ENCODE peak calls at places on chromosome 7, in four cellular contexts. G is mesothelial cell of epicardium, F is prostate gland, I is Caco-2. W is an unnamed sample.

GRCh38 chr7:831596-832291 is 532 bp upstream of the SUN1 start:
- DNase-seq in G (no peak), F (no peak), I (no peak), W (peak; percentile 58)

GRCh38 chr7:69510114-69510513 is 88.2 kb upstream of the AUTS2 start:
- DNase-seq in G (no peak), F (no peak), I (no peak), W (no peak)

GRCh38 chr7:2621948-2622640 is 9.7 kb upstream of the TTYH3 start:
- DNase-seq in G (peak; percentile 93), F (no peak), I (peak; percentile 93), W (peak; percentile 34)

GRCh38 chr7:90660819-90661218 is 64.7 kb downstream of the CDK14 start:
- DNase-seq in G (no peak), F (no peak), I (no peak), W (no peak)

GRCh38 chr7:93973134-93973533 is 31.0 kb downstream of the BET1 start:
- DNase-seq in G (no peak), F (no peak), I (no peak), W (no peak)

GRCh38 chr7:112567388-112567787 is 86.6 kb downstream of the LSMEM1 start:
- DNase-seq in G (no peak), F (no peak), I (no peak), W (no peak)

GRCh38 chr7:69825031-69825681 is 226.9 kb downstream of the AUTS2 start:
- DNase-seq in G (no peak), F (no peak), I (no peak), W (no peak)

GRCh38 chr7:132044247-132044646 is 487.8 kb upstream of the PODXL start:
- DNase-seq in G (no peak), F (no peak), I (no peak), W (no peak)

GRCh38 chr7:105353752-105354328 is 34.9 kb downstream of the SRPK2 start:
- DNase-seq in G (no peak), F (no peak), I (no peak), W (no peak)

GRCh38 chr7:132035517-132036362 is 479.3 kb upstream of the PODXL start:
- DNase-seq in G (no peak), F (no peak), I (no peak), W (no peak)

GRCh38 chr7:93146465-93147127 is 1.6 kb downstream of the SAMD9L start:
- DNase-seq in G (no peak), F (no peak), I (no peak), W (no peak)

GRCh38 chr7:130897515-130898419 is 163.8 kb upstream of the KLF14 start:
- DNase-seq in G (no peak), F (no peak), I (no peak), W (no peak)

GRCh38 chr7:36279926-36280315 is 109.7 kb upstream of the ANLN start:
- DNase-seq in G (no peak), F (no peak), I (no peak), W (no peak)

GRCh38 chr7:34673066-34673465 is 15.0 kb downstream of the NPSR1 start:
- DNase-seq in G (no peak), F (no peak), I (no peak), W (no peak)

GRCh38 chr7:131057015-131057518 is 270.6 kb upstream of the MKLN1 start:
- DNase-seq in G (no peak), F (peak; percentile 80), I (no peak), W (no peak)

GRCh38 chr7:38907066-38907465 is 1.9 kb downstream of the VPS41 start:
- DNase-seq in G (no peak), F (no peak), I (no peak), W (no peak)

GRCh38 chr7:22819476-22819875 is 3.2 kb downstream of the TOMM7 start:
- DNase-seq in G (no peak), F (no peak), I (no peak), W (no peak)

GRCh38 chr7:22824760-22825159 is 2.1 kb upstream of the TOMM7 start:
- DNase-seq in G (no peak), F (no peak), I (no peak), W (no peak)

GRCh38 chr7:22823142-22823497 is 471 bp upstream of the TOMM7 start:
- DNase-seq in G (no peak), F (no peak), I (no peak), W (no peak)

GRCh38 chr7:22821702-22822485 is 755 bp downstream of the TOMM7 start:
- DNase-seq in G (peak; percentile 39), F (no peak), I (no peak), W (peak; percentile 22)

DNA sequence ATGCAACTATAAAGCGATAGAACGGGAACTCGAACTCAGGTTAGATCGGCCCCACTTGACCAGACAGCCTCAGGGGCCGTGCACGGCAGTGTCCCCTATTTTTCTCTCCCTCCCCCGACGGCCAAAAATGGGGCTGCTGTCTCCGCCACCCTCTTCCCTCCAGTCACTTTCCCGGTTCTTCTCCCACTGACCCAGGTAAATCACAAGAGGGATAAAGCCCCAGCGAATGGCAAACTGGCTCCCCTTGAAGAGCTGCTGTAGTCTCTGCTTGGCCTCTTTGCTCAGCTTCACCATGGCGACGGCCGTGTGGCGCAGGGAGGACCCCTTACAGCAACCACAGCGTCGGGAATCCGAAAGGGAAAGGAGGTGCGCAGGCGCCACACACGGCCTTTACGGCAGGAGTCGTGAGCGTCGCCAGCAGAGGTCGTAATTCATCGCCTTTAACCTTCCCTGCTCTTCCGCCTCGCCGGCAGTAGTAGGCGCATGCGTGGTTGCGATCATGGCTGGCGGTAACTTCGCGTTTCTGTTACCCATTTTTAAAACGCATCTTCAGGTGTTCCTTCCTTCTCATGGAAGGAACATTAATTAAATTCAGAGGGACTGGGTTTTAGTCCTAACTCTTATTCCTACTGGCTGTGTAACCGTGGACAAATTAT is at the start of gene TOMM7:
- DNase-seq in G (peak; percentile 84), F (peak; percentile 81), I (peak; percentile 95), W (peak; percentile 94)
- TF ChIP-seq CTCF in G (no peak), F (peak; percentile 74), I (peak; percentile 28), W (peak; percentile 36)

GRCh38 chr7:43314379-43315158 is 202.1 kb downstream of the HECW1 start:
- DNase-seq in G (no peak), F (no peak), I (no peak), W (no peak)
- TF ChIP-seq CTCF in G (no peak), F (no peak), I (no peak), W (no peak)

GRCh38 chr7:101717986-101718746 is 89.1 kb upstream of the MYL10 start:
- DNase-seq in G (peak; percentile 48), F (no peak), I (no peak), W (no peak)
- TF ChIP-seq CTCF in G (no peak), F (no peak), I (no peak), W (no peak)

GRCh38 chr7:28618383-28618782 is 206.1 kb downstream of the CREB5 start:
- DNase-seq in G (no peak), F (no peak), I (no peak), W (peak; percentile 37)

GRCh38 chr7:28617308-28617707 is 205.0 kb downstream of the CREB5 start:
- DNase-seq in G (no peak), F (no peak), I (no peak), W (no peak)

GRCh38 chr7:28613262-28613661 is 200.9 kb downstream of the CREB5 start:
- DNase-seq in G (no peak), F (no peak), I (no peak), W (no peak)

GRCh38 chr7:28619256-28619655 is 206.9 kb downstream of the CREB5 start:
- DNase-seq in G (no peak), F (no peak), I (no peak), W (no peak)

GRCh38 chr7:28615091-28615490 is 202.8 kb downstream of the CREB5 start:
- DNase-seq in G (no peak), F (no peak), I (no peak), W (no peak)
- TF ChIP-seq CTCF in G (no peak), F (no peak), I (peak; percentile 13), W (peak; percentile 19)

DNA sequence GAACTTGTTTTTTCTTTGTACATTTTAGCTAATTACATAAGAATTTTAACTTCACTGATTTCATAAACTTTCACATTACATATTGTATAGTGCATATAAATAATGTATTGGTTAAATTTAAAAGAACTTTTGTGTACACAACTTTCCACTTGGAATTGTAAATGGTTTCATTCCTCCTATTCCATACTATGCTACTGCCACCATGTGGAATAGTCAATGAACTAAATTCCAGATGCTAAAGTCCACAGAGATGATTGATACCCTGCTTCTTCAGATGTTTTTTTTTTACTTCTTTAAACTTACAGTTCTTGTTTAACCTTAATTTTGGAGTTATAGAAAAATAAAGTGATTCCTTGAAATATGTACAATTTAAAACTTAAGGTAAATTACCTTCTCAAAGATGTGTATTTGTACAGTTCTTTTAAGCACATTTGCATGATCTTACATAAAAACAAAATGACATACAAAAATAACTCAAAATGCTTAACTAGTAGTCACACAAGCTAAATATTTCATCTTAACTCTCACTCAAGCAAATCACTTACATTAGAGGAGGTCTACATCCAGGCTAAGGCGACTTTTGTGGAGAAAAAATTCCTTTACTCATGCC is 247.6 kb upstream of the HGF start:
- DNase-seq in G (no peak), F (no peak), I (no peak), W (no peak)
- TF ChIP-seq CTCF in G (peak; percentile 48), F (peak; percentile 53), I (peak; percentile 49), W (no peak)

GRCh38 chr7:45867471-45867870 is 5.4 kb downstream of the CCDC201 start:
- DNase-seq in G (no peak), F (no peak), I (no peak), W (no peak)

GRCh38 chr7:45869426-45869825 is 3.5 kb downstream of the CCDC201 start:
- DNase-seq in G (no peak), F (no peak), I (no peak), W (no peak)

GRCh38 chr7:45865594-45866410 is 7.1 kb downstream of the CCDC201 start:
- DNase-seq in G (no peak), F (no peak), I (no peak), W (no peak)

DNA sequence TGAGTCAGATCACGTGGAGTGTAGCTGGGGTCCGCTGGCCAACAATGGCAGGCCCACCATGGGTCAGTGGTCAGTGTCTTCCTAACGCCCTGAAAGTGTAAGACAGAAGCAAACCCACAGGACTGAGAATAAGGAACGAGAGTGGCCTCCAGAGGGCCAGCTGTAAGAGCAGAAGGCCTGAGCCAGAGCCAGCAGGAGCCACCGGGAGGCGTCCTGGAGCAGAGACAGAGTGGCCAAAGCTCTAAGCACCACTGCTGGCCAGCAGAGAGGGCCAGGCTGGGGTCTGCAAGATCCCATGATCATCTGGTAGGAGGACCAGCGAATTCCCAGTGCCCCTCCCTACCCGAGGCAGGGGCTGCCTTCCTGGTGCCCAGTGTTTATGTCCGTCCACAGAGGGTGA is 9.2 kb downstream of the CCDC201 start:
- DNase-seq in G (no peak), F (no peak), I (no peak), W (peak; percentile 29)
- TF ChIP-seq CTCF in G (no peak), F (no peak), I (peak; percentile 34), W (no peak)

W was measured in Calu3.